ENCODE peak calls at places on chromosome 22, in nine cellular contexts. N is SJCRH30, V is mucosa of descending colon, G is fibroblast of lung, F is testis, C is transverse colon, T is Peyer's patch, S is fibroblast of pulmonary artery, A is heart right ventricle. U is an unnamed sample.
A peak's percentile ranks its signal among the peaks of the same experiment; 100 is the strongest.

GRCh38 chr22:42184852-42185251 is 54.2 kb upstream of the CYP2D6 start:
- DNase-seq in N (no peak), V (no peak), G (no peak), F (no peak), C (no peak), T (no peak), S (no peak), A (no peak), U (no peak)

GRCh38 chr22:41523464-41524221 is 20.6 kb downstream of the POLR3H start:
- DNase-seq in N (peak; percentile 47), V (no peak), G (peak; percentile 55), F (no peak), C (no peak), T (no peak), S (peak; percentile 29), A (no peak), U (peak; percentile 65)

GRCh38 chr22:20299736-20300136 is 20.1 kb downstream of the DGCR6L start:
- DNase-seq in N (no peak), V (no peak), G (no peak), F (peak; percentile 51), C (peak; percentile 34), T (no peak), S (peak; percentile 37), A (no peak), U (no peak)

GRCh38 chr22:42270512-42271190 is at the start of gene TCF20:
- DNase-seq in N (peak; percentile 81), V (peak; percentile 86), G (peak; percentile 64), F (peak; percentile 85), C (peak; percentile 83), T (peak; percentile 88), S (peak; percentile 72), A (peak; percentile 81), U (peak; percentile 62)

GRCh38 chr22:35315855-35316745 is 16.4 kb downstream of the TOM1 start:
- DNase-seq in N (no peak), V (peak; percentile 15), G (no peak), F (no peak), C (no peak), T (peak; percentile 57), S (no peak), A (peak; percentile 65), U (no peak)

GRCh38 chr22:35335936-35336781 is 36.5 kb downstream of the TOM1 start:
- DNase-seq in N (no peak), V (no peak), G (no peak), F (peak; percentile 68), C (no peak), T (no peak), S (no peak), A (peak; percentile 70), U (no peak)

GRCh38 chr22:19937616-19938473 is 3.7 kb upstream of the COMT start:
- DNase-seq in N (no peak), V (no peak), G (peak; percentile 41), F (no peak), C (no peak), T (no peak), S (peak; percentile 26), A (no peak), U (peak; percentile 21)

GRCh38 chr22:49052023-49052538 is 775.6 kb downstream of the BRD1 start:
- DNase-seq in N (no peak), V (peak; percentile 51), G (peak; percentile 6), F (peak; percentile 48), C (no peak), T (no peak), S (no peak), A (peak; percentile 42), U (no peak)

GRCh38 chr22:28800308-28801041 is at the start of gene XBP1:
- DNase-seq in N (peak; percentile 92), V (peak; percentile 97), G (peak; percentile 92), F (peak; percentile 96), C (peak; percentile 96), T (peak; percentile 97), S (peak; percentile 94), A (peak; percentile 96), U (peak; percentile 92)
- H3K4me3 ChIP-seq in N (peak within 1 kb of the TSS; percentile 82), V (peak within 1 kb of the TSS; percentile 97), G (peak within 1 kb of the TSS; percentile 93), F (peak within 1 kb of the TSS; percentile 100), C (peak within 1 kb of the TSS; percentile 99), T (peak within 1 kb of the TSS; percentile 97), S (peak within 1 kb of the TSS; percentile 98), A (peak within 1 kb of the TSS; percentile 93), U (peak within 1 kb of the TSS; percentile 71)

DNA sequence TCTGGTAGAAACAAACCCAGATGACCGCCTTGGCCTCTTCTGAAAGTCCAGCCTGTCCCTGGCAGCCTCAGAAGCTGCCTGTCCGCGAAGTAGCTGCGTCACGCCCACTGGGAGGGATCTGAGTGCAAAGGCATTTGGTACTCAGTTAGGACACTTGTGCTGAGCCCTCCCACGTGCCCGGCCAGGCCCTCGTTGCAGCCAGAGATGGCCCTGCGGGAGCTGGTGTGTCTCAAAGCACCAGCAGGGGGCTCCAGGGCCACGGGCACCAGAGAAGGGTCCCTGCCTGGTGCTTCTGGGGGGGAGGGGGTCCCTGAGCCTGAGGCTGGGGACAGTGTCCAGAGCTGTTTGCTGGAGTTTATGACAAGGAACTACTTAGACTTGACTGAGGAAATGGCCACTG is 5.8 kb downstream of the SELENOO start:
- DNase-seq in N (peak; percentile 67), V (no peak), G (peak; percentile 35), F (peak; percentile 96), C (peak; percentile 29), T (no peak), S (peak; percentile 32), A (peak; percentile 73), U (peak; percentile 55)
- H3K4me3 ChIP-seq in N (no peak overlapping the region), V (no peak overlapping the region), G (no peak overlapping the region), F (no peak overlapping the region), C (no peak overlapping the region), T (no peak overlapping the region), S (no peak overlapping the region), A (no peak overlapping the region), U (no peak overlapping the region)

GRCh38 chr22:17090550-17090949 is 5.8 kb downstream of the IL17RA start:
- DNase-seq in N (no peak), V (no peak), G (no peak), F (no peak), C (no peak), T (no peak), S (no peak), A (no peak), U (no peak)
- H3K4me3 ChIP-seq in N (no peak overlapping the region), V (no peak overlapping the region), G (no peak overlapping the region), F (no peak overlapping the region), C (no peak overlapping the region), T (no peak overlapping the region), S (no peak overlapping the region), A (no peak overlapping the region), U (no peak overlapping the region)

GRCh38 chr22:44206696-44207095 is 26.0 kb downstream of the PARVG start:
- DNase-seq in N (no peak), V (no peak), G (no peak), F (no peak), C (no peak), T (no peak), S (no peak), A (no peak), U (no peak)

GRCh38 chr22:44207173-44207980 is 26.7 kb downstream of the PARVG start:
- DNase-seq in N (no peak), V (no peak), G (no peak), F (no peak), C (no peak), T (peak; percentile 35), S (no peak), A (no peak), U (no peak)

GRCh38 chr22:44205713-44206645 is 25.3 kb downstream of the PARVG start:
- DNase-seq in N (no peak), V (no peak), G (no peak), F (no peak), C (no peak), T (peak; percentile 28), S (no peak), A (no peak), U (no peak)

GRCh38 chr22:44209343-44209742 is 28.6 kb downstream of the PARVG start:
- DNase-seq in N (no peak), V (no peak), G (no peak), F (no peak), C (no peak), T (no peak), S (no peak), A (no peak), U (no peak)

DNA sequence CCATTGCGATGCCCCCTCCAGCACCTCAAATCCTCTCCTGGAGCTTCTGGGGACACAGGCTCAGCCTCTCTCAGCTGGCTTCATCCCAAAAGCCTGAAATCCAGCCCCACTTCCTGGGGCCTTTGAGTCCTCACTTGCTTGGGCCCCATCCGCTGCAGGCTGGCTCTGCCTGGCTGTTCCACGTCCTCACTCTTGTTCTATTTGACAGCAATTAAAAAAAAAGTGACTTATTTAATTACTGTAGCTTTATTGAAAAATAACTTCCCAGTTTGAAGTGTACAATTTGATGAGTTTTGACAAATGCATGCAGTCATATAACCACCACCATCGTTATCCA is 27.2 kb downstream of the PARVG start:
- DNase-seq in N (no peak), V (no peak), G (no peak), F (no peak), C (no peak), T (no peak), S (no peak), A (no peak), U (no peak)
- H3K4me3 ChIP-seq in N (no peak overlapping the region), V (no peak overlapping the region), G (no peak overlapping the region), F (no peak overlapping the region), C (no peak overlapping the region), T (no peak overlapping the region), S (no peak overlapping the region), A (no peak overlapping the region), U (no peak overlapping the region)

GRCh38 chr22:43413826-43414225 is 2.0 kb downstream of the MPPED1 start:
- DNase-seq in N (no peak), V (no peak), G (no peak), F (no peak), C (no peak), T (no peak), S (no peak), A (no peak), U (no peak)
- H3K4me3 ChIP-seq in N (no peak overlapping the region), V (no peak overlapping the region), G (no peak overlapping the region), F (no peak overlapping the region), C (no peak overlapping the region), T (no peak overlapping the region), S (no peak overlapping the region), A (no peak overlapping the region), U (no peak overlapping the region)

DNA sequence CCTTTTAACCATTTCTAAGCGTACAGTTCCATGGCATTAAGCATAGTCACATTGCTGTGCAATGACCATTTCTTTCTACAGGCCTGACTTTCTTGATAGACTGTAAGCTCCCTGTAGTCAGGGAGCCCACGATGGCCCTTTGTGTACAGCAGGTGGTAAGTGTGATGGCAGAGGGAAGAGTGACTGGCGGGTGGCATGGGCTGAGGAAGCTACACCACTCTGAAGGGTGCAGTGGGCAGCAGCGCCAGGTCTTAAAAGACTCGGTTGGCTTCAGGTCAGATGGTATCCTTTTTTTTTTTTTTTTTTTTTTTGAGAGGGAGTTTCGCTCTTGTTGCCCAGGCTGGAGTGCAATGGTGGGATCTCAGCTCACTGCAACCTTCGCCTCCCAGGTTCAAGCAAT is 1.6 kb downstream of the PPM1F start:
- DNase-seq in N (no peak), V (no peak), G (no peak), F (no peak), C (no peak), T (no peak), S (no peak), A (no peak), U (no peak)
- H3K4me3 ChIP-seq in N (no peak overlapping the region), V (no peak overlapping the region), G (no peak overlapping the region), F (no peak overlapping the region), C (no peak overlapping the region), T (no peak overlapping the region), S (no peak overlapping the region), A (peak overlapping the region; percentile 70), U (no peak overlapping the region)

GRCh38 chr22:37248251-37248650 is 4.2 kb upstream of the RAC2 start:
- DNase-seq in N (no peak), V (peak; percentile 5), G (no peak), F (no peak), C (no peak), T (no peak), S (no peak), A (no peak), U (no peak)
- H3K4me3 ChIP-seq in N (no peak overlapping the region), V (no peak overlapping the region), G (no peak overlapping the region), F (no peak overlapping the region), C (no peak overlapping the region), T (no peak overlapping the region), S (no peak overlapping the region), A (no peak overlapping the region), U (no peak overlapping the region)

U was measured in fibroblast of the aortic adventitia.